ENCODE peak calls at places on chromosomes 13 and 19, in four cellular contexts. One of them, this sample, is unnamed.

GRCh38 chr13:113904411-113904810 is 40.5 kb upstream of the GAS6 start:
- DNase-seq in K562: peak; percentile 26
- DNase-seq in HepG2: peak; percentile 25
- DNase-seq in GM12878: no peak
- DNase-seq in this sample: peak; percentile 66

GRCh38 chr13:106072014-106072413 is 463.4 kb downstream of the EFNB2 start:
- DNase-seq in K562: no peak
- DNase-seq in GM12878: no peak
- DNase-seq in HepG2: no peak
- DNase-seq in this sample: no peak

GRCh38 chr19:18049390-18049789 is 37.3 kb downstream of the IL12RB1 start:
- DNase-seq in HepG2: no peak
- DNase-seq in GM12878: no peak
- DNase-seq in K562: no peak
- DNase-seq in this sample: no peak

GRCh38 chr13:53075356-53076041 is 46.9 kb downstream of the OLFM4 start:
- DNase-seq in HepG2: no peak
- DNase-seq in GM12878: no peak
- DNase-seq in K562: no peak
- DNase-seq in this sample: no peak

GRCh38 chr19:31312004-31312403 is 37.2 kb downstream of the TSHZ3 start:
- DNase-seq in GM12878: no peak
- DNase-seq in K562: no peak
- DNase-seq in HepG2: no peak
- DNase-seq in this sample: no peak

GRCh38 chr19:34676697-34677385 is at the start of gene SCGB2B2:
- DNase-seq in K562: no peak
- DNase-seq in HepG2: no peak
- DNase-seq in GM12878: peak; percentile 50
- DNase-seq in this sample: no peak

GRCh38 chr19:38556521-38557174 is 61.1 kb downstream of the MAP4K1 start:
- DNase-seq in GM12878: peak; percentile 54
- DNase-seq in K562: peak; percentile 25
- DNase-seq in HepG2: no peak
- DNase-seq in this sample: no peak

GRCh38 chr13:29901714-29902631 is 51.6 kb upstream of the UBL3 start:
- DNase-seq in K562: no peak
- DNase-seq in HepG2: no peak
- DNase-seq in GM12878: no peak
- DNase-seq in this sample: no peak

GRCh38 chr13:21823949-21824348 is 153.1 kb downstream of the FGF9 start:
- DNase-seq in GM12878: no peak
- DNase-seq in K562: no peak
- DNase-seq in HepG2: no peak
- DNase-seq in this sample: no peak

GRCh38 chr19:34471906-34472305 is 9.7 kb upstream of the WTIP start:
- DNase-seq in HepG2: no peak
- DNase-seq in GM12878: no peak
- DNase-seq in K562: no peak
- DNase-seq in this sample: no peak

GRCh38 chr13:29844441-29844840 is 6.0 kb downstream of the UBL3 start:
- DNase-seq in HepG2: no peak
- DNase-seq in GM12878: no peak
- DNase-seq in K562: no peak
- DNase-seq in this sample: no peak

GRCh38 chr13:38202730-38203129 is 146.9 kb upstream of the UFM1 start:
- DNase-seq in K562: no peak
- DNase-seq in HepG2: no peak
- DNase-seq in GM12878: no peak
- DNase-seq in this sample: no peak

GRCh38 chr13:51291341-51291740 is 48.1 kb upstream of the SERPINE3 start:
- DNase-seq in K562: no peak
- DNase-seq in HepG2: peak; percentile 64
- DNase-seq in GM12878: no peak
- DNase-seq in this sample: no peak

GRCh38 chr13:29499766-29500165 is 95.7 kb downstream of the SLC7A1 start:
- DNase-seq in GM12878: no peak
- DNase-seq in K562: no peak
- DNase-seq in HepG2: no peak
- DNase-seq in this sample: no peak

GRCh38 chr19:37999309-38000213 is 92.6 kb downstream of the SIPA1L3 start:
- DNase-seq in HepG2: no peak
- DNase-seq in GM12878: no peak
- DNase-seq in K562: no peak
- DNase-seq in this sample: no peak

GRCh38 chr19:18051887-18052286 is 34.8 kb downstream of the IL12RB1 start:
- DNase-seq in GM12878: no peak
- DNase-seq in HepG2: no peak
- DNase-seq in K562: no peak
- DNase-seq in this sample: no peak

GRCh38 chr13:109945206-109945960 is 159.0 kb upstream of the IRS2 start:
- DNase-seq in GM12878: no peak
- DNase-seq in HepG2: no peak
- DNase-seq in K562: no peak
- DNase-seq in this sample: no peak

GRCh38 chr13:111219306-111219705 is 101.1 kb upstream of the TEX29 start:
- DNase-seq in K562: no peak
- DNase-seq in GM12878: no peak
- DNase-seq in HepG2: no peak
- DNase-seq in this sample: no peak

GRCh38 chr13:48511621-48512232 is 21.2 kb downstream of the RCBTB2 start:
- DNase-seq in GM12878: no peak
- DNase-seq in K562: no peak
- DNase-seq in HepG2: no peak
- DNase-seq in this sample: no peak

GRCh38 chr13:46901721-46902120 is 4.9 kb upstream of the HTR2A start:
- DNase-seq in GM12878: no peak
- DNase-seq in HepG2: no peak
- DNase-seq in K562: no peak
- DNase-seq in this sample: no peak

GRCh38 chr19:55460670-55461258 is 678 bp downstream of the ISOC2 start:
- DNase-seq in GM12878: no peak
- DNase-seq in HepG2: peak; percentile 84
- DNase-seq in K562: peak; percentile 93
- DNase-seq in this sample: peak; percentile 97

GRCh38 chr13:46716821-46717220 is 80.1 kb downstream of the ESD start:
- DNase-seq in GM12878: no peak
- DNase-seq in K562: no peak
- DNase-seq in HepG2: no peak
- DNase-seq in this sample: no peak

GRCh38 chr19:42532881-42533280 is 4.6 kb upstream of the CEACAM1 start:
- DNase-seq in HepG2: no peak
- DNase-seq in GM12878: no peak
- DNase-seq in K562: peak; percentile 1
- DNase-seq in this sample: no peak

GRCh38 chr19:43489979-43490599 is 14.5 kb downstream of the PHLDB3 start:
- DNase-seq in K562: no peak
- DNase-seq in HepG2: no peak
- DNase-seq in GM12878: no peak
- DNase-seq in this sample: no peak

GRCh38 chr19:54653181-54653809 is 9.5 kb upstream of the LILRB4 start:
- DNase-seq in GM12878: no peak
- DNase-seq in HepG2: peak; percentile 8
- DNase-seq in K562: peak; percentile 56
- DNase-seq in this sample: no peak

GRCh38 chr13:28012383-28012782 is 23.9 kb upstream of the URAD start:
- DNase-seq in HepG2: no peak
- DNase-seq in GM12878: no peak
- DNase-seq in K562: no peak
- DNase-seq in this sample: no peak

GRCh38 chr19:35318679-35319448 is 10.1 kb upstream of the CD22 start:
- DNase-seq in K562: peak; percentile 47
- DNase-seq in GM12878: no peak
- DNase-seq in HepG2: peak; percentile 85
- DNase-seq in this sample: no peak

GRCh38 chr19:5487222-5487621 is 32.0 kb downstream of the ZNRF4 start:
- DNase-seq in HepG2: no peak
- DNase-seq in K562: no peak
- DNase-seq in GM12878: no peak
- DNase-seq in this sample: no peak

GRCh38 chr13:77492982-77493381 is 42.5 kb upstream of the SCEL start:
- DNase-seq in HepG2: peak; percentile 4
- DNase-seq in K562: no peak
- DNase-seq in GM12878: no peak
- DNase-seq in this sample: no peak

GRCh38 chr19:45498411-45499195 is at the start of gene PPM1N:
- DNase-seq in GM12878: no peak
- DNase-seq in HepG2: no peak
- DNase-seq in K562: no peak
- DNase-seq in this sample: peak; percentile 80

GRCh38 chr13:76667551-76667950 is 218.7 kb downstream of the KCTD12 start:
- DNase-seq in GM12878: no peak
- DNase-seq in K562: no peak
- DNase-seq in HepG2: no peak
- DNase-seq in this sample: no peak

GRCh38 chr19:7515091-7515470 is 822 bp upstream of the ZNF358 start:
- DNase-seq in HepG2: no peak
- DNase-seq in K562: no peak
- DNase-seq in GM12878: no peak
- DNase-seq in this sample: no peak

GRCh38 chr13:69010789-69011188 is 1096.8 kb upstream of the ATXN8OS start:
- DNase-seq in HepG2: no peak
- DNase-seq in K562: no peak
- DNase-seq in GM12878: no peak
- DNase-seq in this sample: no peak

GRCh38 chr13:27012482-27013197 is 159.0 kb downstream of the USP12 start:
- DNase-seq in HepG2: no peak
- DNase-seq in K562: no peak
- DNase-seq in GM12878: no peak
- DNase-seq in this sample: no peak

GRCh38 chr19:36638862-36639510 is 27.7 kb downstream of the ZNF461 start:
- DNase-seq in K562: no peak
- DNase-seq in GM12878: no peak
- DNase-seq in HepG2: no peak
- DNase-seq in this sample: no peak

GRCh38 chr13:39789451-39789850 is 134.0 kb downstream of the COG6 start:
- DNase-seq in HepG2: no peak
- DNase-seq in K562: no peak
- DNase-seq in GM12878: no peak
- DNase-seq in this sample: no peak

DNA sequence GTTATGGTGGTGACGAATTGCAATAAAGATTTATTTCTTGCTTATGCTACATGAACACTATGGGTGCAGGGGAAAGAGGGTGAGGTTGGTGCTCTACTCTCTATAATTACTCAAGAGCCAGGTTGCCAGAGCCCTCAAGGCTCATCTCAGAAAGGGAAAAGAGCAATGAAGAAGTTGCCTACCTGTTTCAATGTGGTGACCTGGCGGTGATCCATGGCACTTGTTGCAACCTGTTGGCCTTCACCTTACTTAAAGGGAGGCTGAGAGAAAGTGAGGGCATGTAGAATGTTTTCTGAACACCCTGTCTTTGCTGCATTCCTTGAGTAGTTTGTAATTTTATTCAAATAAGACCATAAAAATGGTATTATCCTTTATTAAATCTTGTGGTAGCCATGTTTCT is 394.4 kb downstream of the GPC6 start:
- DNase-seq in GM12878: no peak
- DNase-seq in K562: no peak
- DNase-seq in HepG2: no peak
- DNase-seq in this sample: no peak
- TF ChIP-seq SP1 in GM12878: no peak
- TF ChIP-seq SP1 in K562: no peak
- TF ChIP-seq SP1 in HepG2: no peak
- TF ChIP-seq SP1 in this sample: no peak

GRCh38 chr13:33933810-33934209 is 115.9 kb downstream of the RFC3 start:
- DNase-seq in HepG2: no peak
- DNase-seq in K562: no peak
- DNase-seq in GM12878: no peak
- DNase-seq in this sample: no peak

GRCh38 chr13:33934936-33935510 is 117.1 kb downstream of the RFC3 start:
- DNase-seq in K562: no peak
- DNase-seq in GM12878: no peak
- DNase-seq in HepG2: no peak
- DNase-seq in this sample: no peak

GRCh38 chr13:33934343-33934742 is 116.4 kb downstream of the RFC3 start:
- DNase-seq in GM12878: no peak
- DNase-seq in K562: no peak
- DNase-seq in HepG2: no peak
- DNase-seq in this sample: no peak

GRCh38 chr13:33931397-33931987 is 113.5 kb downstream of the RFC3 start:
- DNase-seq in HepG2: peak; percentile 65
- DNase-seq in K562: peak; percentile 6
- DNase-seq in GM12878: peak; percentile 4
- DNase-seq in this sample: peak; percentile 17

GRCh38 chr13:33932765-33933406 is 114.9 kb downstream of the RFC3 start:
- DNase-seq in GM12878: no peak
- DNase-seq in HepG2: no peak
- DNase-seq in K562: no peak
- DNase-seq in this sample: no peak
- TF ChIP-seq CREM in GM12878: no peak
- TF ChIP-seq CREM in HepG2: no peak
- TF ChIP-seq CREM in K562: no peak
- TF ChIP-seq CREM in this sample: no peak

DNA sequence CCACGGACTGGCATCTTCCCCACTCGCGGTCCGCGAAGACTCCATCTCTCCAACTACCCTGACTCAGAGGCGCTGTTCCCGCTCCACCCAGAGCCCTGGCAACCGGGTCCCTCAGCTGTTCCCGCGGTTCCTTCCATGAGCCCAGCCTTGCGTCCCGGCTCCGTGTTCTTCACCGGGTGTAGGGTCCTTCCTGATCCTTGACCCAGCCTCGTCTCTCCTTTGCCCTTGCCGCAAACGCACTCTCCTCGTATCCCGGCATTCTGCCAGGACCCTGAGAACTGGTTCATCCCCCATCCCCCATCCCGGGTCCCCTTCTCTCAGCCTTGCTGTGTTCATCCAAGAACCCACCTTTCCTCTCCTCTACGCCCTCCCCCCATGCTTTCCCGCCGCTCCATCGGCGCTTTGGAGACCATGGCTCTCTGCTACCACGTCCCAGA is 705 bp downstream of the ICAM5 start:
- DNase-seq in GM12878: no peak
- DNase-seq in HepG2: no peak
- DNase-seq in K562: no peak
- DNase-seq in this sample: peak; percentile 59
- TF ChIP-seq ETV6 in GM12878: no peak
- TF ChIP-seq ETV6 in HepG2: no peak
- TF ChIP-seq ETV6 in K562: no peak
- TF ChIP-seq ETV6 in this sample: no peak

DNA sequence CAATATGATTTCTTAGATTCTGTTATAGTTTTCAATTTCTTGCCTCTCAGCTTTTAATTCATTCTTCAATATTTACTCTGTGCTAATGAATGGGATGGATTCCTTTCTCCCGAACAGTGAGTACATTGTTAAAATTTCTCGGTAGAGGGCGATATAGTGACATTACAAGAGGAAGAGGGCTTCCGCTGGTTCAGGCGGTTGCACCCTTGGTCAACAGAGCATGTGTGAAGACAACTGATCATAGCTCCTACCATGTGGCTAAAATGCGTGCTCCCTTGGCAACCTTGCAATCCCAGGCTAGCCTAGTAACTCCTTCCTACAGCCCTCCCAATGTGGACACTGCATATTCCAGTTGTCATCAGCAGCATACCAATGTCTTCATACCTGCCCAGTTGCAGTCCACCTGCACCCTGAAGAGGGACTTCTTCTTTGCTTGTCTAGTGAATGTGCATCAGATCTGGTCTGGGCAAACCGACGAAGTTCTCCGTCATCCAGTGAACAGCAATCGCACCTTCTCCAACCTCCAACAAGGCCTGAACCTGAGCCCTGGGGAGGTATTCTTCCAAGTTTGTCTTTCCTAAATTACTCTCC is 653.0 kb upstream of the GPC6 start:
- DNase-seq in GM12878: no peak
- DNase-seq in K562: peak; percentile 32
- DNase-seq in HepG2: peak; percentile 44
- DNase-seq in this sample: peak; percentile 33
- TF ChIP-seq SP1 in GM12878: no peak
- TF ChIP-seq SP1 in K562: no peak
- TF ChIP-seq SP1 in HepG2: no peak
- TF ChIP-seq SP1 in this sample: no peak